ENCODE peak calls at places on chromosome 7, in eight cellular contexts. I, N, C, K, T, M, D and L are unnamed samples.

GRCh38 chr7:95560674-95561073 is 35.6 kb downstream of the PDK4 start:
- DNase-seq in K (no peak), I (no peak), N (no peak), M (no peak), D (no peak), C (no peak), T (no peak), L (no peak)

GRCh38 chr7:96605045-96605716 is 104.5 kb downstream of the SEM1 start:
- DNase-seq in K (no peak), M (no peak), C (no peak), I (no peak), D (no peak), T (no peak), N (no peak), L (no peak)

GRCh38 chr7:111029141-111029572 is 61.8 kb upstream of the LRRN3 start:
- DNase-seq in D (no peak), T (no peak), C (no peak), M (no peak), K (no peak), N (no peak), I (no peak), L (no peak)

GRCh38 chr7:40726559-40726958 is 591.8 kb downstream of the SUGCT start:
- DNase-seq in M (no peak), D (no peak), K (no peak), N (peak; percentile 23), T (no peak), C (no peak), I (no peak), L (no peak)

GRCh38 chr7:114783413-114783812 is 138.5 kb upstream of the MDFIC start:
- DNase-seq in I (no peak), C (no peak), M (no peak), N (no peak), K (no peak), T (no peak), D (no peak), L (no peak)

GRCh38 chr7:111835066-111835465 is 272.8 kb upstream of the IMMP2L start:
- DNase-seq in C (no peak), D (no peak), M (peak; percentile 77), K (no peak), I (no peak), T (peak; percentile 91), N (no peak), L (no peak)

GRCh38 chr7:138092486-138093028 is 16.3 kb downstream of the AKR1D1 start:
- DNase-seq in K (no peak), I (no peak), T (no peak), C (no peak), N (no peak), D (no peak), M (no peak), L (no peak)

GRCh38 chr7:26460326-26460725 is 168.7 kb downstream of the SNX10 start:
- DNase-seq in M (no peak), K (no peak), N (no peak), D (no peak), I (no peak), T (no peak), C (no peak), L (no peak)

GRCh38 chr7:28102778-28103177 is 77.8 kb downstream of the JAZF1 start:
- DNase-seq in M (no peak), D (no peak), K (no peak), T (peak; percentile 45), I (no peak), N (no peak), C (no peak), L (no peak)

GRCh38 chr7:158705234-158705890 is 758 bp upstream of the NCAPG2 start:
- DNase-seq in N (peak; percentile 33), C (no peak), I (no peak), K (no peak), M (no peak), D (no peak), T (peak; percentile 27), L (no peak)

GRCh38 chr7:130112078-130112477 is 41.7 kb downstream of the KLHDC10 start:
- DNase-seq in T (no peak), K (no peak), M (no peak), D (no peak), I (no peak), C (no peak), N (no peak), L (no peak)

GRCh38 chr7:87344446-87344845 is 1.0 kb upstream of the CROT start:
- DNase-seq in C (no peak), K (no peak), I (no peak), N (no peak), T (peak; percentile 17), M (no peak), D (no peak), L (no peak)

GRCh38 chr7:48274662-48275061 is 103.4 kb downstream of the ABCA13 start:
- DNase-seq in N (no peak), I (no peak), D (no peak), T (peak; percentile 23), K (no peak), M (peak; percentile 23), C (no peak), L (no peak)

GRCh38 chr7:114825423-114825951 is 96.4 kb upstream of the MDFIC start:
- DNase-seq in D (peak; percentile 15), M (no peak), I (no peak), T (no peak), N (peak; percentile 29), K (no peak), C (no peak), L (peak; percentile 59)

GRCh38 chr7:158252081-158252836 is 335.4 kb downstream of the PTPRN2 start:
- DNase-seq in T (no peak), N (peak; percentile 4), D (no peak), C (no peak), K (no peak), I (no peak), M (no peak), L (no peak)

GRCh38 chr7:72751378-72751777 is 76.6 kb downstream of the TYW1B start:
- DNase-seq in I (no peak), N (no peak), D (no peak), M (no peak), K (no peak), T (no peak), C (no peak), L (no peak)

GRCh38 chr7:68730871-68731403 is 867.3 kb upstream of the AUTS2 start:
- DNase-seq in T (no peak), M (no peak), D (no peak), I (no peak), C (no peak), K (no peak), N (no peak), L (no peak)

GRCh38 chr7:66140924-66141323 is 26.3 kb downstream of the CRCP start:
- DNase-seq in K (peak; percentile 16), C (no peak), N (peak; percentile 46), D (no peak), I (no peak), T (peak; percentile 90), M (peak; percentile 37), L (no peak)

GRCh38 chr7:132419538-132419937 is 156.7 kb downstream of the PLXNA4 start:
- DNase-seq in N (no peak), T (peak; percentile 79), M (no peak), D (peak; percentile 45), K (no peak), C (no peak), I (no peak), L (no peak)